ENCODE peak calls at places on chromosomes 13 and 19, in four cellular contexts. G is heart left ventricle, T is fibroblast of lung, S is colonic mucosa. J is an unnamed sample.

GRCh38 chr19:35768082-35768421 is 7.3 kb upstream of the ARHGAP33 start:
- DNase-seq in S (no peak), T (no peak), G (no peak), J (no peak)

GRCh38 chr19:42440357-42441046 is 2.2 kb downstream of the CXCL17 start:
- DNase-seq in S (peak), T (peak), G (peak), J (peak)

GRCh38 chr13:19185086-19185864 is 3.7 kb upstream of the TUBA3C start:
- DNase-seq in T (no peak), S (no peak), G (no peak), J (no peak)

GRCh38 chr19:35557539-35558399 is 5.7 kb downstream of the ATP4A start:
- DNase-seq in S (peak), G (peak), T (peak), J (peak)

GRCh38 chr19:18173572-18174294 is at the start of gene IFI30:
- DNase-seq in S (peak), T (no peak), G (peak), J (peak)

GRCh38 chr13:30466358-30466714 is 600 bp upstream of the HMGB1 start:
- DNase-seq in G (no peak), S (no peak), T (no peak), J (peak)

GRCh38 chr13:23378009-23378632 is 55.4 kb downstream of the SACS start:
- DNase-seq in G (no peak), S (peak), T (peak), J (peak)

GRCh38 chr19:14404322-14404721 is 14.8 kb downstream of the DDX39A start:
- DNase-seq in T (no peak), S (no peak), G (no peak), J (peak)

GRCh38 chr13:46178143-46178542 is 3.8 kb downstream of the LCP1 start:
- DNase-seq in S (no peak), G (no peak), T (no peak), J (no peak)

GRCh38 chr13:50840327-50840726 is 3.2 kb downstream of the DLEU7 start:
- DNase-seq in T (no peak), G (no peak), S (no peak), J (no peak)

GRCh38 chr19:47122359-47123335 is 8.0 kb upstream of the SAE1 start:
- DNase-seq in T (peak), G (no peak), S (no peak), J (no peak)

GRCh38 chr13:91056746-91057145 is 290.7 kb upstream of the MIR17HG start:
- DNase-seq in T (no peak), G (no peak), S (no peak), J (peak)

GRCh38 chr13:97028441-97029299 is 34.4 kb upstream of the OXGR1 start:
- DNase-seq in S (peak), T (peak), G (peak), J (peak)

GRCh38 chr19:16573925-16574324 is 1.7 kb upstream of the SLC35E1 start:
- DNase-seq in S (no peak), T (no peak), G (no peak), J (no peak)

GRCh38 chr19:15448778-15449619 is 757 bp downstream of the WIZ start:
- DNase-seq in S (no peak), T (peak), G (no peak), J (peak)

GRCh38 chr19:1229056-1229607 is 8.7 kb downstream of the CBARP start:
- DNase-seq in G (no peak), S (no peak), T (no peak), J (no peak)

GRCh38 chr13:21901326-21901725 is 230.5 kb downstream of the FGF9 start:
- DNase-seq in S (no peak), T (no peak), G (no peak), J (no peak)

GRCh38 chr13:44697058-44697457 is 120.9 kb upstream of the TSC22D1 start:
- DNase-seq in T (no peak), G (no peak), S (no peak), J (no peak)

DNA sequence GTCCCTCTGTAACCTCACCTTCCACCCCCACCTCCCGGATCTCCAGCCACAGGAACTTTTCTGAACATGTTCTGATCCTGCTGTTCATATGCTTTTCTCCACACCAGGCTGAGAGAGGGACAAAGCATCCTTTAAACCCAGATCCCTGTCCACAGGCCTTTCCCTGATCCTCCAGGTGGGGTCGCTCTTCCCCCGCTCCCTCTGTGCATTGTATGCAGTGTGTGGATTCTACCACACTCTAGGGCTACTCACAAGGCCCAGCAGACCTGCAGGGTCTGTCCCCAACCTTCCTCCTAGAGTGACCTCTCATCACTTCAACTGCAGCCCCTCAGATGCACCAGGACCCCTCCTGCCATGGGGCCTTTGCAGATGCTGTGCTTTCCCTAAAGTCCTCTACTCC is 1200.6 kb downstream of the UQCRFS1 start:
- DNase-seq in T (no peak), S (no peak), G (no peak), J (no peak)
- TF ChIP-seq CTCF in T (no peak), S (no peak), G (no peak), J (peak)

GRCh38 chr19:3575260-3575741 is 2.6 kb downstream of the HMG20B start:
- DNase-seq in S (peak), G (no peak), T (no peak), J (no peak)
- TF ChIP-seq CTCF in S (no peak), G (no peak), T (peak), J (peak)

GRCh38 chr19:48418317-48419064 is 25.0 kb downstream of the GRIN2D start:
- DNase-seq in G (no peak), T (no peak), S (no peak), J (no peak)
- TF ChIP-seq CTCF in G (no peak), T (peak), S (no peak), J (peak)

GRCh38 chr19:55812449-55812848 is 19.4 kb downstream of the NLRP11 start:
- DNase-seq in G (no peak), T (no peak), S (no peak), J (no peak)

GRCh38 chr19:55813906-55814305 is 17.9 kb downstream of the NLRP11 start:
- DNase-seq in S (no peak), G (no peak), T (no peak), J (no peak)

GRCh38 chr19:55811340-55811739 is 20.5 kb downstream of the NLRP11 start:
- DNase-seq in G (no peak), S (no peak), T (no peak), J (no peak)

GRCh38 chr19:55809381-55810058 is 22.3 kb downstream of the NLRP11 start:
- DNase-seq in T (peak), G (no peak), S (peak), J (peak)
- TF ChIP-seq CTCF in T (no peak), G (peak), S (peak), J (peak)

J was measured in GM13977.